ENCODE peak calls at places on chromosome 11, in seven cellular contexts. One of them, this sample, is unnamed.

GRCh38 chr11:72705442-72706365 is 31.5 kb upstream of the PDE2A start:
- DNase-seq in prostate gland: no peak
- DNase-seq in uterus: no peak
- DNase-seq in heart left ventricle: no peak
- DNase-seq in upper lobe of left lung: peak; percentile 64
- DNase-seq in esophagus squamous epithelium: no peak
- DNase-seq in transverse colon: no peak
- DNase-seq in this sample: no peak

GRCh38 chr11:116086426-116086825 is 582.2 kb upstream of the CADM1 start:
- DNase-seq in prostate gland: no peak
- DNase-seq in uterus: no peak
- DNase-seq in heart left ventricle: no peak
- DNase-seq in upper lobe of left lung: no peak
- DNase-seq in esophagus squamous epithelium: no peak
- DNase-seq in transverse colon: peak; percentile 28
- DNase-seq in this sample: no peak

GRCh38 chr11:8672346-8672745 is 10.1 kb downstream of the TRIM66 start:
- DNase-seq in prostate gland: no peak
- DNase-seq in uterus: no peak
- DNase-seq in heart left ventricle: no peak
- DNase-seq in upper lobe of left lung: no peak
- DNase-seq in esophagus squamous epithelium: no peak
- DNase-seq in transverse colon: no peak
- DNase-seq in this sample: no peak

GRCh38 chr11:112605093-112605666 is 344.5 kb upstream of the PLET1 start:
- DNase-seq in prostate gland: no peak
- DNase-seq in uterus: no peak
- DNase-seq in heart left ventricle: no peak
- DNase-seq in upper lobe of left lung: no peak
- DNase-seq in esophagus squamous epithelium: no peak
- DNase-seq in transverse colon: no peak
- DNase-seq in this sample: no peak

GRCh38 chr11:13333456-13333957 is 55.9 kb downstream of the BMAL1 start:
- DNase-seq in prostate gland: no peak
- DNase-seq in uterus: no peak
- DNase-seq in heart left ventricle: no peak
- DNase-seq in upper lobe of left lung: no peak
- DNase-seq in esophagus squamous epithelium: no peak
- DNase-seq in transverse colon: peak; percentile 58
- DNase-seq in this sample: no peak

GRCh38 chr11:62338218-62338617 is 970 bp downstream of the ASRGL1 start:
- DNase-seq in prostate gland: no peak
- DNase-seq in uterus: no peak
- DNase-seq in heart left ventricle: no peak
- DNase-seq in upper lobe of left lung: no peak
- DNase-seq in esophagus squamous epithelium: no peak
- DNase-seq in transverse colon: no peak
- DNase-seq in this sample: no peak

GRCh38 chr11:126969865-126970479 is 30.6 kb downstream of the KIRREL3 start:
- DNase-seq in prostate gland: no peak
- DNase-seq in uterus: no peak
- DNase-seq in heart left ventricle: no peak
- DNase-seq in upper lobe of left lung: no peak
- DNase-seq in esophagus squamous epithelium: no peak
- DNase-seq in transverse colon: no peak
- DNase-seq in this sample: no peak

GRCh38 chr11:120147094-120147949 is 9.4 kb upstream of the TRIM29 start:
- DNase-seq in prostate gland: peak; percentile 84
- DNase-seq in uterus: no peak
- DNase-seq in heart left ventricle: no peak
- DNase-seq in upper lobe of left lung: no peak
- DNase-seq in esophagus squamous epithelium: no peak
- DNase-seq in transverse colon: no peak
- DNase-seq in this sample: no peak

GRCh38 chr11:2382927-2383822 is 6.1 kb downstream of the CD81 start:
- DNase-seq in prostate gland: no peak
- DNase-seq in uterus: peak; percentile 77
- DNase-seq in heart left ventricle: peak; percentile 86
- DNase-seq in upper lobe of left lung: peak; percentile 84
- DNase-seq in esophagus squamous epithelium: no peak
- DNase-seq in transverse colon: peak; percentile 58
- DNase-seq in this sample: no peak

GRCh38 chr11:123977731-123978347 is at the start of gene OR10S1:
- DNase-seq in prostate gland: no peak
- DNase-seq in uterus: no peak
- DNase-seq in heart left ventricle: no peak
- DNase-seq in upper lobe of left lung: no peak
- DNase-seq in esophagus squamous epithelium: no peak
- DNase-seq in transverse colon: no peak
- DNase-seq in this sample: no peak

GRCh38 chr11:85764796-85765195 is 46.1 kb downstream of the SYTL2 start:
- DNase-seq in prostate gland: no peak
- DNase-seq in uterus: no peak
- DNase-seq in heart left ventricle: no peak
- DNase-seq in upper lobe of left lung: no peak
- DNase-seq in esophagus squamous epithelium: no peak
- DNase-seq in transverse colon: no peak
- DNase-seq in this sample: no peak

GRCh38 chr11:72243567-72244316 is at the start of gene PHOX2A:
- DNase-seq in prostate gland: no peak
- DNase-seq in uterus: no peak
- DNase-seq in heart left ventricle: no peak
- DNase-seq in upper lobe of left lung: peak; percentile 85
- DNase-seq in esophagus squamous epithelium: no peak
- DNase-seq in transverse colon: no peak
- DNase-seq in this sample: no peak

GRCh38 chr11:82701847-82702520 is 31.7 kb downstream of the FAM181B start:
- DNase-seq in prostate gland: no peak
- DNase-seq in uterus: no peak
- DNase-seq in heart left ventricle: no peak
- DNase-seq in upper lobe of left lung: no peak
- DNase-seq in esophagus squamous epithelium: no peak
- DNase-seq in transverse colon: peak; percentile 11
- DNase-seq in this sample: no peak

GRCh38 chr11:102446606-102447005 is 6.0 kb downstream of the TMEM123 start:
- DNase-seq in prostate gland: no peak
- DNase-seq in uterus: no peak
- DNase-seq in heart left ventricle: no peak
- DNase-seq in upper lobe of left lung: no peak
- DNase-seq in esophagus squamous epithelium: no peak
- DNase-seq in transverse colon: no peak
- DNase-seq in this sample: no peak

GRCh38 chr11:67280341-67280790 is 8.7 kb upstream of the ANKRD13D start:
- DNase-seq in prostate gland: no peak
- DNase-seq in uterus: no peak
- DNase-seq in heart left ventricle: peak; percentile 57
- DNase-seq in upper lobe of left lung: peak; percentile 44
- DNase-seq in esophagus squamous epithelium: no peak
- DNase-seq in transverse colon: peak; percentile 5
- DNase-seq in this sample: no peak

GRCh38 chr11:29527391-29527936 is 489.4 kb downstream of the KCNA4 start:
- DNase-seq in prostate gland: no peak
- DNase-seq in uterus: no peak
- DNase-seq in heart left ventricle: no peak
- DNase-seq in upper lobe of left lung: no peak
- DNase-seq in esophagus squamous epithelium: no peak
- DNase-seq in transverse colon: no peak
- DNase-seq in this sample: no peak

GRCh38 chr11:74033046-74033445 is 24.2 kb upstream of the UCP3 start:
- DNase-seq in prostate gland: no peak
- DNase-seq in uterus: no peak
- DNase-seq in heart left ventricle: no peak
- DNase-seq in upper lobe of left lung: no peak
- DNase-seq in esophagus squamous epithelium: no peak
- DNase-seq in transverse colon: no peak
- DNase-seq in this sample: no peak

GRCh38 chr11:2041153-2041552 is 43.5 kb upstream of the H19 start:
- DNase-seq in prostate gland: no peak
- DNase-seq in uterus: no peak
- DNase-seq in heart left ventricle: no peak
- DNase-seq in upper lobe of left lung: no peak
- DNase-seq in esophagus squamous epithelium: no peak
- DNase-seq in transverse colon: no peak
- DNase-seq in this sample: no peak

GRCh38 chr11:32830413-32830738 is 649 bp downstream of the PRRG4 start:
- DNase-seq in prostate gland: peak; percentile 70
- DNase-seq in uterus: no peak
- DNase-seq in heart left ventricle: no peak
- DNase-seq in upper lobe of left lung: no peak
- DNase-seq in esophagus squamous epithelium: no peak
- DNase-seq in transverse colon: peak; percentile 71
- DNase-seq in this sample: peak; percentile 6

GRCh38 chr11:44453213-44453612 is 112.2 kb upstream of the CD82 start:
- DNase-seq in prostate gland: no peak
- DNase-seq in uterus: no peak
- DNase-seq in heart left ventricle: no peak
- DNase-seq in upper lobe of left lung: no peak
- DNase-seq in esophagus squamous epithelium: no peak
- DNase-seq in transverse colon: no peak
- DNase-seq in this sample: no peak

GRCh38 chr11:96817488-96817887 is 427.7 kb downstream of the JRKL start:
- DNase-seq in prostate gland: no peak
- DNase-seq in uterus: no peak
- DNase-seq in heart left ventricle: no peak
- DNase-seq in upper lobe of left lung: no peak
- DNase-seq in esophagus squamous epithelium: no peak
- DNase-seq in transverse colon: no peak
- DNase-seq in this sample: no peak

GRCh38 chr11:16933756-16934603 is 80.2 kb downstream of the PLEKHA7 start:
- DNase-seq in prostate gland: no peak
- DNase-seq in uterus: no peak
- DNase-seq in heart left ventricle: no peak
- DNase-seq in upper lobe of left lung: no peak
- DNase-seq in esophagus squamous epithelium: no peak
- DNase-seq in transverse colon: no peak
- DNase-seq in this sample: no peak

GRCh38 chr11:70225629-70226582 is 22.8 kb downstream of the FADD start:
- DNase-seq in prostate gland: no peak
- DNase-seq in uterus: no peak
- DNase-seq in heart left ventricle: no peak
- DNase-seq in upper lobe of left lung: no peak
- DNase-seq in esophagus squamous epithelium: no peak
- DNase-seq in transverse colon: peak; percentile 94
- DNase-seq in this sample: no peak

GRCh38 chr11:33724644-33725035 is 11.6 kb downstream of the CD59 start:
- DNase-seq in prostate gland: no peak
- DNase-seq in uterus: no peak
- DNase-seq in heart left ventricle: no peak
- DNase-seq in upper lobe of left lung: no peak
- DNase-seq in esophagus squamous epithelium: no peak
- DNase-seq in transverse colon: no peak
- DNase-seq in this sample: no peak

GRCh38 chr11:69732910-69733309 is 29.1 kb upstream of the FGF19 start:
- DNase-seq in prostate gland: no peak
- DNase-seq in uterus: no peak
- DNase-seq in heart left ventricle: no peak
- DNase-seq in upper lobe of left lung: no peak
- DNase-seq in esophagus squamous epithelium: no peak
- DNase-seq in transverse colon: no peak
- DNase-seq in this sample: no peak

GRCh38 chr11:67271548-67272284 is 5.4 kb downstream of the GRK2 start:
- DNase-seq in prostate gland: no peak
- DNase-seq in uterus: peak; percentile 14
- DNase-seq in heart left ventricle: peak; percentile 73
- DNase-seq in upper lobe of left lung: peak; percentile 53
- DNase-seq in esophagus squamous epithelium: no peak
- DNase-seq in transverse colon: peak; percentile 22
- DNase-seq in this sample: no peak

DNA sequence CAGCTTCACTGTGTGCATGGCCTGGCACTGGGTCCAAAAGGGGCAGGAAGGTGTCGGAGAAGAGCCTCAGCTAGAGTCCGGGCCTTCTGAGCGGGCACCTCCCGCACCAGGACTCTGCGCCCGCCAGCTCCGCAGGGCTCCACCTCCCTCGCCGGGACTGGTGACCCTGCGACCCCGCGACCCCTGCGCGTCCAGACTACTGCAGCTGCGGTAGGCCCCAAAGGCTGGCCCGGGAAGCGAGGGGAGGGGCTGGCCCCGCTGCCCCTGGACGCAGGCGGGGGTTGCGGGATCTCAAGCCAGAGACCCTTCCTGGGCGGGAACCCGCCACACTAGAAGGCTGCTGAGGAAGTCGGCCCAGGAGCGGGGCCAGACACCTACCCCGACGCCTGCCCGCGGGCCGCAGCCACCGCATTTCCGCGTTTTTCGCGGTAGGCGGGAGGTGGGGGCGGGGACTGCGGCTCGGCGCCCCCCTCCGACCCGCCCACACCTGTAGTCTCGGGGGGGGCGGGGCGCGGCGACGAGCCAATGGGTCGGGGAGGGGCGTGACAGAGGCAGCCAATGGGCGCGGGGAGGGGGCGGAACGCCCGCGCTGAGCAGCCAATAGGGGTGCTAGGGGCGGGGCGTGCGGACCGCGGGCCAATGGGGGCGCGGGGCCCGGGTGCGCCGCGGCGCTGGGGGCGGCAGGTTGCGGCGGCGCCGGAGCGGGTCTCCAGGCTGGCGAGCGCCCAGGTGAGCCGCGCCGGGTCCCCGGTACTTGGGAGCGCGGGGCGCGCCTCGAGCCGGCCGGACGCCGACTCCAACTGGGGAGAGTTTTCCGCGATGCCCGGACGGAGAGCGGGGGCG is at the start of the genes LMNTD2 and RASSF7:
- DNase-seq in prostate gland: peak; percentile 95
- DNase-seq in uterus: peak; percentile 87
- DNase-seq in heart left ventricle: peak; percentile 97
- DNase-seq in upper lobe of left lung: peak; percentile 98
- DNase-seq in esophagus squamous epithelium: peak; percentile 79
- DNase-seq in transverse colon: peak; percentile 95
- DNase-seq in this sample: peak; percentile 100
- TF ChIP-seq POLR2A in prostate gland: peak; percentile 64
- TF ChIP-seq POLR2A in uterus: no peak
- TF ChIP-seq POLR2A in heart left ventricle: no peak
- TF ChIP-seq POLR2A in upper lobe of left lung: peak; percentile 40
- TF ChIP-seq POLR2A in esophagus squamous epithelium: no peak
- TF ChIP-seq POLR2A in transverse colon: peak; percentile 93
- TF ChIP-seq POLR2A in this sample: peak; percentile 20

GRCh38 chr11:125887373-125888324 is at the start of gene HYLS1:
- DNase-seq in prostate gland: peak; percentile 92
- DNase-seq in uterus: peak; percentile 92
- DNase-seq in heart left ventricle: peak; percentile 98
- DNase-seq in upper lobe of left lung: peak; percentile 99
- DNase-seq in esophagus squamous epithelium: peak; percentile 58
- DNase-seq in transverse colon: peak; percentile 94
- DNase-seq in this sample: peak; percentile 90
- TF ChIP-seq POLR2A in prostate gland: peak; percentile 59
- TF ChIP-seq POLR2A in uterus: peak; percentile 68
- TF ChIP-seq POLR2A in heart left ventricle: no peak
- TF ChIP-seq POLR2A in upper lobe of left lung: peak; percentile 71
- TF ChIP-seq POLR2A in esophagus squamous epithelium: peak; percentile 71
- TF ChIP-seq POLR2A in transverse colon: peak; percentile 84
- TF ChIP-seq POLR2A in this sample: peak; percentile 75

GRCh38 chr11:66070604-66071325 is 693 bp downstream of the PACS1 start:
- DNase-seq in prostate gland: peak; percentile 60
- DNase-seq in uterus: no peak
- DNase-seq in heart left ventricle: peak; percentile 80
- DNase-seq in upper lobe of left lung: peak; percentile 91
- DNase-seq in esophagus squamous epithelium: no peak
- DNase-seq in transverse colon: peak; percentile 43
- DNase-seq in this sample: peak; percentile 40
- TF ChIP-seq POLR2A in prostate gland: no peak
- TF ChIP-seq POLR2A in uterus: no peak
- TF ChIP-seq POLR2A in heart left ventricle: no peak
- TF ChIP-seq POLR2A in upper lobe of left lung: no peak
- TF ChIP-seq POLR2A in esophagus squamous epithelium: no peak
- TF ChIP-seq POLR2A in transverse colon: no peak
- TF ChIP-seq POLR2A in this sample: no peak

GRCh38 chr11:63978551-63979235 is 4.3 kb downstream of the COX8A start:
- DNase-seq in prostate gland: peak; percentile 36
- DNase-seq in uterus: no peak
- DNase-seq in heart left ventricle: no peak
- DNase-seq in upper lobe of left lung: no peak
- DNase-seq in esophagus squamous epithelium: no peak
- DNase-seq in transverse colon: no peak
- DNase-seq in this sample: no peak
- TF ChIP-seq POLR2A in prostate gland: no peak
- TF ChIP-seq POLR2A in uterus: no peak
- TF ChIP-seq POLR2A in heart left ventricle: no peak
- TF ChIP-seq POLR2A in upper lobe of left lung: no peak
- TF ChIP-seq POLR2A in esophagus squamous epithelium: no peak
- TF ChIP-seq POLR2A in transverse colon: no peak
- TF ChIP-seq POLR2A in this sample: no peak